ENCODE peak calls at places on chromosome 18, in four cellular contexts. One of them, this sample, is unnamed.

GRCh38 chr18:2656237-2657042 is 914 bp downstream of the SMCHD1 start:
- DNase-seq in AG04450: no peak
- DNase-seq in body of pancreas: peak
- DNase-seq in mesothelial cell of epicardium: peak
- DNase-seq in this sample: peak

GRCh38 chr18:62610509-62611394 is 87.9 kb downstream of the ZCCHC2 start:
- DNase-seq in AG04450: no peak
- DNase-seq in body of pancreas: no peak
- DNase-seq in mesothelial cell of epicardium: no peak
- DNase-seq in this sample: no peak

GRCh38 chr18:76483780-76484179 is 11.3 kb downstream of the ZNF516 start:
- DNase-seq in AG04450: no peak
- DNase-seq in body of pancreas: no peak
- DNase-seq in mesothelial cell of epicardium: no peak
- DNase-seq in this sample: no peak

GRCh38 chr18:50644807-50645206 is 84.9 kb downstream of the MAPK4 start:
- DNase-seq in AG04450: no peak
- DNase-seq in body of pancreas: no peak
- DNase-seq in mesothelial cell of epicardium: no peak
- DNase-seq in this sample: no peak

GRCh38 chr18:48453330-48454063 is 44.3 kb upstream of the ZBTB7C start:
- DNase-seq in AG04450: no peak
- DNase-seq in body of pancreas: no peak
- DNase-seq in mesothelial cell of epicardium: no peak
- DNase-seq in this sample: no peak

GRCh38 chr18:27120246-27120645 is 64.9 kb downstream of the CHST9 start:
- DNase-seq in AG04450: no peak
- DNase-seq in body of pancreas: no peak
- DNase-seq in mesothelial cell of epicardium: no peak
- DNase-seq in this sample: no peak

GRCh38 chr18:59905686-59906091 is 5.9 kb downstream of the PMAIP1 start:
- DNase-seq in AG04450: no peak
- DNase-seq in body of pancreas: no peak
- DNase-seq in mesothelial cell of epicardium: no peak
- DNase-seq in this sample: no peak

GRCh38 chr18:25055076-25055475 is 296.9 kb downstream of the ZNF521 start:
- DNase-seq in AG04450: no peak
- DNase-seq in body of pancreas: no peak
- DNase-seq in mesothelial cell of epicardium: no peak
- DNase-seq in this sample: no peak

GRCh38 chr18:48229445-48230052 is 179.6 kb downstream of the ZBTB7C start:
- DNase-seq in AG04450: no peak
- DNase-seq in body of pancreas: no peak
- DNase-seq in mesothelial cell of epicardium: peak
- DNase-seq in this sample: no peak

GRCh38 chr18:47979611-47980200 is 49.2 kb upstream of the SMAD2 start:
- DNase-seq in AG04450: no peak
- DNase-seq in body of pancreas: no peak
- DNase-seq in mesothelial cell of epicardium: no peak
- DNase-seq in this sample: no peak

GRCh38 chr18:62876828-62877227 is 161.5 kb downstream of the PHLPP1 start:
- DNase-seq in AG04450: no peak
- DNase-seq in body of pancreas: no peak
- DNase-seq in mesothelial cell of epicardium: no peak
- DNase-seq in this sample: no peak

GRCh38 chr18:3649559-3650426 is 199.8 kb downstream of the TGIF1 start:
- DNase-seq in AG04450: no peak
- DNase-seq in body of pancreas: no peak
- DNase-seq in mesothelial cell of epicardium: no peak
- DNase-seq in this sample: no peak

GRCh38 chr18:44180683-44181082 is 500.0 kb upstream of the SETBP1 start:
- DNase-seq in AG04450: no peak
- DNase-seq in body of pancreas: no peak
- DNase-seq in mesothelial cell of epicardium: no peak
- DNase-seq in this sample: no peak

GRCh38 chr18:41532344-41533086 is 422.5 kb upstream of the PIK3C3 start:
- DNase-seq in AG04450: no peak
- DNase-seq in body of pancreas: no peak
- DNase-seq in mesothelial cell of epicardium: no peak
- DNase-seq in this sample: no peak

GRCh38 chr18:36899289-36899688 is 70.4 kb downstream of the KIAA1328 start:
- DNase-seq in AG04450: no peak
- DNase-seq in body of pancreas: no peak
- DNase-seq in mesothelial cell of epicardium: no peak
- DNase-seq in this sample: no peak

GRCh38 chr18:59420244-59420643 is 61.2 kb upstream of the LMAN1 start:
- DNase-seq in AG04450: no peak
- DNase-seq in body of pancreas: no peak
- DNase-seq in mesothelial cell of epicardium: no peak
- DNase-seq in this sample: no peak

GRCh38 chr18:80171190-80171872 is 62.3 kb downstream of the ADNP2 start:
- DNase-seq in AG04450: peak
- DNase-seq in body of pancreas: peak
- DNase-seq in mesothelial cell of epicardium: peak
- DNase-seq in this sample: peak

GRCh38 chr18:62904396-62905285 is 189.3 kb downstream of the PHLPP1 start:
- DNase-seq in AG04450: no peak
- DNase-seq in body of pancreas: no peak
- DNase-seq in mesothelial cell of epicardium: no peak
- DNase-seq in this sample: no peak

GRCh38 chr18:10009321-10010144 is 95.7 kb downstream of the VAPA start:
- DNase-seq in AG04450: no peak
- DNase-seq in body of pancreas: no peak
- DNase-seq in mesothelial cell of epicardium: no peak
- DNase-seq in this sample: no peak

GRCh38 chr18:56522826-56523225 is 115.6 kb downstream of the TXNL1 start:
- DNase-seq in AG04450: no peak
- DNase-seq in body of pancreas: no peak
- DNase-seq in mesothelial cell of epicardium: no peak
- DNase-seq in this sample: no peak

GRCh38 chr18:56139372-56139771 is 499.0 kb downstream of the TXNL1 start:
- DNase-seq in AG04450: no peak
- DNase-seq in body of pancreas: no peak
- DNase-seq in mesothelial cell of epicardium: no peak
- DNase-seq in this sample: no peak

GRCh38 chr18:78623142-78623541 is 356.5 kb upstream of the SALL3 start:
- DNase-seq in AG04450: no peak
- DNase-seq in body of pancreas: no peak
- DNase-seq in mesothelial cell of epicardium: no peak
- DNase-seq in this sample: no peak

GRCh38 chr18:54558609-54559585 is 32.1 kb upstream of the DYNAP start:
- DNase-seq in AG04450: no peak
- DNase-seq in body of pancreas: no peak
- DNase-seq in mesothelial cell of epicardium: no peak
- DNase-seq in this sample: no peak
- TF ChIP-seq CTCF in AG04450: peak
- TF ChIP-seq CTCF in body of pancreas: peak
- TF ChIP-seq CTCF in mesothelial cell of epicardium: peak
- TF ChIP-seq CTCF in this sample: peak

GRCh38 chr18:38052879-38053590 is 487.4 kb upstream of the CELF4 start:
- DNase-seq in AG04450: no peak
- DNase-seq in body of pancreas: no peak
- DNase-seq in mesothelial cell of epicardium: no peak
- DNase-seq in this sample: no peak

GRCh38 chr18:38042496-38042895 is 476.9 kb upstream of the CELF4 start:
- DNase-seq in AG04450: no peak
- DNase-seq in body of pancreas: no peak
- DNase-seq in mesothelial cell of epicardium: no peak
- DNase-seq in this sample: no peak

GRCh38 chr18:38047820-38048219 is 482.2 kb upstream of the CELF4 start:
- DNase-seq in AG04450: no peak
- DNase-seq in body of pancreas: no peak
- DNase-seq in mesothelial cell of epicardium: no peak
- DNase-seq in this sample: no peak
- TF ChIP-seq CTCF in AG04450: no peak
- TF ChIP-seq CTCF in body of pancreas: no peak
- TF ChIP-seq CTCF in mesothelial cell of epicardium: no peak
- TF ChIP-seq CTCF in this sample: no peak

GRCh38 chr18:23503038-23503966 is at the start of gene RMC1:
- DNase-seq in AG04450: peak
- DNase-seq in body of pancreas: peak
- DNase-seq in mesothelial cell of epicardium: peak
- DNase-seq in this sample: peak
- TF ChIP-seq CTCF in AG04450: no peak
- TF ChIP-seq CTCF in body of pancreas: peak
- TF ChIP-seq CTCF in mesothelial cell of epicardium: no peak
- TF ChIP-seq CTCF in this sample: no peak

GRCh38 chr18:8610442-8610801 is 1.2 kb downstream of the RAB12 start:
- DNase-seq in AG04450: no peak
- DNase-seq in body of pancreas: peak
- DNase-seq in mesothelial cell of epicardium: no peak
- DNase-seq in this sample: no peak

GRCh38 chr18:8609711-8610441 is 639 bp downstream of the RAB12 start:
- DNase-seq in AG04450: no peak
- DNase-seq in body of pancreas: peak
- DNase-seq in mesothelial cell of epicardium: peak
- DNase-seq in this sample: peak

GRCh38 chr18:8611916-8612576 is 2.8 kb downstream of the RAB12 start:
- DNase-seq in AG04450: no peak
- DNase-seq in body of pancreas: no peak
- DNase-seq in mesothelial cell of epicardium: no peak
- DNase-seq in this sample: no peak

GRCh38 chr18:8607776-8608682 is 1.2 kb upstream of the RAB12 start:
- DNase-seq in AG04450: peak
- DNase-seq in body of pancreas: no peak
- DNase-seq in mesothelial cell of epicardium: no peak
- DNase-seq in this sample: no peak

GRCh38 chr18:8608795-8609673 is at the start of gene RAB12:
- DNase-seq in AG04450: peak
- DNase-seq in body of pancreas: peak
- DNase-seq in mesothelial cell of epicardium: peak
- DNase-seq in this sample: peak
- TF ChIP-seq CTCF in AG04450: peak
- TF ChIP-seq CTCF in body of pancreas: peak
- TF ChIP-seq CTCF in mesothelial cell of epicardium: peak
- TF ChIP-seq CTCF in this sample: peak

GRCh38 chr18:7482342-7482741 is 84.8 kb upstream of the PTPRM start:
- DNase-seq in AG04450: no peak
- DNase-seq in body of pancreas: no peak
- DNase-seq in mesothelial cell of epicardium: no peak
- DNase-seq in this sample: no peak
- TF ChIP-seq CTCF in AG04450: no peak
- TF ChIP-seq CTCF in body of pancreas: no peak
- TF ChIP-seq CTCF in mesothelial cell of epicardium: no peak
- TF ChIP-seq CTCF in this sample: no peak

GRCh38 chr18:11377766-11378540 is 228.6 kb upstream of the PIEZO2 start:
- DNase-seq in AG04450: no peak
- DNase-seq in body of pancreas: no peak
- DNase-seq in mesothelial cell of epicardium: no peak
- DNase-seq in this sample: no peak

GRCh38 chr18:11380968-11381367 is 228.4 kb upstream of the SLC35G4 start:
- DNase-seq in AG04450: no peak
- DNase-seq in body of pancreas: no peak
- DNase-seq in mesothelial cell of epicardium: no peak
- DNase-seq in this sample: no peak

GRCh38 chr18:11379660-11380059 is 229.7 kb upstream of the SLC35G4 start:
- DNase-seq in AG04450: no peak
- DNase-seq in body of pancreas: no peak
- DNase-seq in mesothelial cell of epicardium: no peak
- DNase-seq in this sample: no peak
- TF ChIP-seq CTCF in AG04450: no peak
- TF ChIP-seq CTCF in body of pancreas: no peak
- TF ChIP-seq CTCF in mesothelial cell of epicardium: no peak
- TF ChIP-seq CTCF in this sample: no peak

DNA sequence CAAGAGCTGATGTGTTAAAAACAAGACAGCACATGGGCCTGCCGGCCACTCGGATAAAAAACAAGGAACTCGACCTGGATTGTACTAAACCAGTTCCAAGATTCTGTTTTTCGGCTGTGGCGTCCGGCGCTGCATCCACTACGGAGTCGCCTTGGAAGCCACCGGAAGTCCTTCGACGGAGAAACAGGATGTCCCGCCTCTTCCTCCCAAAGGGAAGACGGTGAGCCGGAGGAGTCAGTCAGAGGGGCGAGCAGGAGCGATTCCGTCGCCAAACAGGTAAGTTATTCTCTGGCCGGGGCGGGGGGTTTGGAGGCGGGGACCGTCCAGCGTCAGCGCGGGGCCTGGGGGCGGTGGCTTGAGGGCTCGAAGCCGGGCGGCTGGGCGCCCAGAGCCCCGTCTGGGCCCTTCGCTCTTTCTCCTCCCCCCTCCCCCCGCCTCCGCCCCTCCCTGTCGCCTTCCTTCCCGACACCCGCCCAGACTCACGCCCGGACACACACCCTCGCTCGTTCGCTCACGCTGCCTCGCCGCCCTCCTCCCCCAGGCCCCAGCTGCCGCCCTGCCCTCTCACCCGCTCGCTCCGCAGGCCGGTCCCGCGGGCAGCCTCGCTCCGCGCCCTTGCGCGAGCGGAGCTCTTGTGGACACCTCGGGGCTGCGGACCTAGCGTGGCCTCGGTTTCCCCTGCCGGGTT is at the start of gene ZNF407:
- DNase-seq in AG04450: peak
- DNase-seq in body of pancreas: peak
- DNase-seq in mesothelial cell of epicardium: peak
- DNase-seq in this sample: peak
- TF ChIP-seq CTCF in AG04450: no peak
- TF ChIP-seq CTCF in body of pancreas: no peak
- TF ChIP-seq CTCF in mesothelial cell of epicardium: no peak
- TF ChIP-seq CTCF in this sample: no peak

DNA sequence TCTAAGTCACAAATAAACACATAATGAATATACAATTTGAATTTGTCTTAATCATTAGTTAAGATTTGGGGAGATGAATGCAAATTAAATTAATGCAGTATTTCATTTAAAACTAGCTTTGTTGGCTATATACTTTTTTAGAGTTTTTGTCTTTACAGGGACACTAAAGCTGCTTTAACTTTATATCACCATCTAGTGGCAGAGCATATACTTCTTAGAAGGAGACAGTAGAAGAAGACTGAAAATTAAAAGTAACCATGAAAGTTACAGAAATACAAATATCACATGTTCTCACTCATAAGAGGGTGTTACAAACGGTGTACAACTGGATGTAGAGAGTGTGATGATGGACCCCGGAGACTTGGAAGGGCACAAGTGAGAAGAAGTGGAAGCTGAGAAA is 268.3 kb upstream of the NETO1 start:
- DNase-seq in AG04450: no peak
- DNase-seq in body of pancreas: no peak
- DNase-seq in mesothelial cell of epicardium: no peak
- DNase-seq in this sample: no peak
- TF ChIP-seq CTCF in AG04450: peak
- TF ChIP-seq CTCF in body of pancreas: no peak
- TF ChIP-seq CTCF in mesothelial cell of epicardium: no peak
- TF ChIP-seq CTCF in this sample: no peak

GRCh38 chr18:65938592-65939372 is 188.0 kb downstream of the CDH7 start:
- DNase-seq in AG04450: no peak
- DNase-seq in body of pancreas: peak
- DNase-seq in mesothelial cell of epicardium: no peak
- DNase-seq in this sample: no peak
- TF ChIP-seq CTCF in AG04450: no peak
- TF ChIP-seq CTCF in body of pancreas: peak
- TF ChIP-seq CTCF in mesothelial cell of epicardium: no peak
- TF ChIP-seq CTCF in this sample: no peak

GRCh38 chr18:32893915-32894314 is 121.1 kb upstream of the KLHL14 start:
- DNase-seq in AG04450: no peak
- DNase-seq in body of pancreas: no peak
- DNase-seq in mesothelial cell of epicardium: no peak
- DNase-seq in this sample: no peak
- TF ChIP-seq CTCF in AG04450: peak
- TF ChIP-seq CTCF in body of pancreas: no peak
- TF ChIP-seq CTCF in mesothelial cell of epicardium: no peak
- TF ChIP-seq CTCF in this sample: no peak